ENCODE peak calls at places on chromosomes 13 and 19, in ten cellular contexts. L, E, K, U, Z, F, O, A, H and C are unnamed samples.

GRCh38 chr19:7932930-7933300 is 7.0 kb upstream of the CTXN1 start:
- DNase-seq in L (no peak), E (no peak), K (no peak), U (no peak), Z (no peak), F (no peak), O (no peak), A (no peak), H (no peak), C (no peak)

GRCh38 chr19:7831452-7831851 is 1.4 kb downstream of the EVI5L start:
- DNase-seq in L (peak; percentile 48), E (no peak), K (no peak), U (no peak), Z (no peak), F (no peak), O (peak; percentile 36), A (no peak), H (peak; percentile 17), C (peak; percentile 39)

GRCh38 chr19:36182612-36183454 is 30.6 kb upstream of the COX7A1 start:
- DNase-seq in L (no peak), E (no peak), K (no peak), U (no peak), Z (no peak), F (no peak), O (peak; percentile 69), A (no peak), H (no peak), C (no peak)

GRCh38 chr13:99481357-99481756 is 19.9 kb upstream of the TM9SF2 start:
- DNase-seq in L (no peak), E (no peak), K (no peak), U (no peak), Z (no peak), F (no peak), O (no peak), A (no peak), H (no peak), C (no peak)

GRCh38 chr19:40754611-40755247 is 3.7 kb downstream of the SNRPA start:
- DNase-seq in L (no peak), E (no peak), K (no peak), U (no peak), Z (peak; percentile 58), F (no peak), O (peak; percentile 14), A (no peak), H (no peak), C (no peak)

GRCh38 chr19:294341-294818 is 3.2 kb upstream of the PLPP2 start:
- DNase-seq in L (no peak), E (no peak), K (no peak), U (peak; percentile 9), Z (no peak), F (no peak), O (peak; percentile 14), A (no peak), H (peak; percentile 14), C (no peak)

GRCh38 chr13:73307481-73307880 is 248.7 kb downstream of the KLF5 start:
- DNase-seq in L (no peak), E (no peak), K (no peak), U (no peak), Z (no peak), F (no peak), O (peak; percentile 9), A (no peak), H (no peak), C (no peak)

GRCh38 chr19:2290441-2291184 is 8.6 kb upstream of the PEAK3 start:
- DNase-seq in L (no peak), E (no peak), K (peak; percentile 53), U (peak; percentile 46), Z (no peak), F (no peak), O (no peak), A (no peak), H (no peak), C (no peak)

GRCh38 chr13:40152145-40152544 is 496.7 kb downstream of the COG6 start:
- DNase-seq in L (peak; percentile 91), E (peak; percentile 43), K (no peak), U (no peak), Z (no peak), F (no peak), O (peak; percentile 95), A (no peak), H (no peak), C (no peak)

GRCh38 chr13:35927554-35927953 is 203.6 kb downstream of the DCLK1 start:
- DNase-seq in L (peak; percentile 91), E (no peak), K (no peak), U (no peak), Z (no peak), F (no peak), O (peak; percentile 69), A (no peak), H (no peak), C (no peak)

GRCh38 chr19:38792250-38793111 is 3.5 kb downstream of the LGALS7B start:
- DNase-seq in L (no peak), E (no peak), K (no peak), U (peak; percentile 12), Z (peak; percentile 26), F (no peak), O (no peak), A (peak; percentile 12), H (no peak), C (no peak)

GRCh38 chr19:5292453-5292842 is 48.2 kb downstream of the PTPRS start:
- DNase-seq in L (no peak), E (peak; percentile 52), K (no peak), U (no peak), Z (no peak), F (no peak), O (no peak), A (no peak), H (no peak), C (no peak)

GRCh38 chr19:45470147-45471081 is 2.6 kb downstream of the FOSB start:
- DNase-seq in L (peak; percentile 47), E (peak; percentile 46), K (no peak), U (no peak), Z (no peak), F (no peak), O (peak; percentile 50), A (no peak), H (no peak), C (no peak)